ENCODE peak calls at places on chromosomes 2 and 18, in nine cellular contexts. A is NCI-H2171 treated with DMSO at 0.1 percent for 48 hours, R is mucosa of descending colon, L is GM20000, S is AML-193, K is brain microvascular endothelial cell, N is GDM1, Y is hypothalamus, E is NCI-H774. V is an unnamed sample.

GRCh38 chr18:34514238-34514637 is 195.9 kb upstream of the DTNA start:
- DNase-seq in A (no peak), R (no peak), L (no peak), S (no peak), K (no peak), N (no peak), Y (no peak), E (no peak), V (no peak)

GRCh38 chr2:200306969-200307811 is 697 bp downstream of the SPATS2L start:
- DNase-seq in A (no peak), R (peak; percentile 54), L (peak; percentile 82), S (no peak), K (no peak), N (no peak), Y (peak; percentile 43), E (peak; percentile 27), V (peak; percentile 29)

GRCh38 chr2:105875241-105875640 is 130.5 kb downstream of the NCK2 start:
- DNase-seq in A (peak; percentile 54), R (no peak), L (no peak), S (no peak), K (no peak), N (no peak), Y (no peak), E (no peak), V (no peak)

GRCh38 chr2:119715409-119716295 is 36.7 kb downstream of the TMEM177 start:
- DNase-seq in A (no peak), R (no peak), L (no peak), S (no peak), K (no peak), N (no peak), Y (no peak), E (no peak), V (no peak)

GRCh38 chr2:239040152-239040761 is 192.4 kb downstream of the TWIST2 start:
- DNase-seq in A (no peak), R (no peak), L (no peak), S (no peak), K (no peak), N (no peak), Y (no peak), E (no peak), V (no peak)

GRCh38 chr2:26033270-26033768 is 565 bp upstream of the RAB10 start:
- DNase-seq in A (peak; percentile 98), R (peak; percentile 93), L (peak; percentile 45), S (peak; percentile 53), K (peak; percentile 83), N (peak; percentile 52), Y (peak; percentile 58), E (peak; percentile 89), V (no peak)

GRCh38 chr2:219369447-219369861 is 18.3 kb downstream of the DNPEP start:
- DNase-seq in A (peak; percentile 35), R (peak; percentile 62), L (no peak), S (no peak), K (peak; percentile 56), N (no peak), Y (no peak), E (peak; percentile 35), V (no peak)

GRCh38 chr2:62661263-62661635 is 44.3 kb upstream of the EHBP1 start:
- DNase-seq in A (no peak), R (no peak), L (no peak), S (no peak), K (no peak), N (no peak), Y (no peak), E (no peak), V (no peak)

GRCh38 chr2:54310314-54310713 is 54.3 kb upstream of the TSPYL6 start:
- DNase-seq in A (no peak), R (no peak), L (no peak), S (no peak), K (no peak), N (no peak), Y (no peak), E (no peak), V (no peak)

GRCh38 chr18:21391074-21391673 is 149.1 kb downstream of the GREB1L start:
- DNase-seq in A (no peak), R (no peak), L (no peak), S (no peak), K (peak; percentile 50), N (no peak), Y (no peak), E (peak; percentile 58), V (no peak)

GRCh38 chr2:231611273-231612198 is 18.9 kb downstream of the TEX44 start:
- DNase-seq in A (no peak), R (no peak), L (no peak), S (peak; percentile 39), K (no peak), N (peak; percentile 26), Y (no peak), E (no peak), V (no peak)

GRCh38 chr2:204900910-204901309 is 355.6 kb downstream of the PARD3B start:
- DNase-seq in A (no peak), R (no peak), L (no peak), S (no peak), K (no peak), N (no peak), Y (no peak), E (no peak), V (no peak)

GRCh38 chr2:18055290-18055689 is 176.8 kb downstream of the KCNS3 start:
- DNase-seq in A (no peak), R (no peak), L (no peak), S (no peak), K (no peak), N (no peak), Y (no peak), E (no peak), V (no peak)

GRCh38 chr2:218781691-218782528 is at the start of gene CYP27A1:
- DNase-seq in A (peak; percentile 44), R (peak; percentile 69), L (peak; percentile 34), S (no peak), K (no peak), N (no peak), Y (peak; percentile 46), E (peak; percentile 18), V (peak; percentile 79)

V was measured in frontal cortex.